ENCODE peak calls at places on chromosomes 13 and 19, in nine cellular contexts. P, T, M, Q, F, J, Y, I and E are unnamed samples.

GRCh38 chr19:6952956-6953355 is 65.6 kb downstream of the ADGRE1 start:
- DNase-seq in P (no peak), T (no peak), M (no peak), Q (no peak), F (no peak), J (no peak), Y (no peak), I (no peak), E (no peak)

GRCh38 chr13:95295026-95295425 is 6.2 kb downstream of the ABCC4 start:
- DNase-seq in P (peak; percentile 4), T (no peak), M (no peak), Q (no peak), F (no peak), J (no peak), Y (no peak), I (no peak), E (no peak)

GRCh38 chr13:20528451-20528850 is 2.8 kb upstream of the CRYL1 start:
- DNase-seq in P (no peak), T (no peak), M (no peak), Q (no peak), F (no peak), J (no peak), Y (no peak), I (no peak), E (no peak)

GRCh38 chr13:111313911-111314425 is 6.5 kb upstream of the TEX29 start:
- DNase-seq in P (no peak), T (no peak), M (no peak), Q (no peak), F (no peak), J (no peak), Y (no peak), I (no peak), E (no peak)

GRCh38 chr13:113393572-113394503 is 29.9 kb upstream of the GRTP1 start:
- DNase-seq in P (peak; percentile 93), T (peak; percentile 81), M (no peak), Q (peak; percentile 90), F (peak; percentile 63), J (peak; percentile 67), Y (peak; percentile 29), I (peak; percentile 84), E (peak; percentile 79)

GRCh38 chr19:35290381-35291135 is 1.4 kb upstream of the MAG start:
- DNase-seq in P (no peak), T (no peak), M (no peak), Q (no peak), F (no peak), J (no peak), Y (no peak), I (no peak), E (no peak)

GRCh38 chr13:32142956-32143375 is 111.4 kb downstream of the FRY start:
- DNase-seq in P (peak; percentile 23), T (no peak), M (no peak), Q (no peak), F (no peak), J (no peak), Y (peak; percentile 13), I (no peak), E (peak; percentile 51)

GRCh38 chr13:56736966-56737365 is 403.8 kb upstream of the PRR20A start:
- DNase-seq in P (no peak), T (no peak), M (no peak), Q (no peak), F (no peak), J (no peak), Y (peak; percentile 97), I (no peak), E (no peak)

GRCh38 chr13:109743706-109744453 is 42.5 kb downstream of the IRS2 start:
- DNase-seq in P (peak; percentile 63), T (no peak), M (no peak), Q (peak; percentile 58), F (no peak), J (no peak), Y (peak; percentile 92), I (no peak), E (no peak)

GRCh38 chr19:10690351-10690781 is 10.9 kb upstream of the QTRT1 start:
- DNase-seq in P (peak; percentile 49), T (no peak), M (no peak), Q (peak; percentile 39), F (no peak), J (no peak), Y (no peak), I (no peak), E (no peak)

GRCh38 chr13:99176309-99177276 is 24.1 kb upstream of the UBAC2 start:
- DNase-seq in P (peak; percentile 62), T (peak; percentile 80), M (peak; percentile 77), Q (peak; percentile 80), F (peak; percentile 56), J (peak; percentile 73), Y (peak; percentile 49), I (peak; percentile 59), E (peak; percentile 43)

DNA sequence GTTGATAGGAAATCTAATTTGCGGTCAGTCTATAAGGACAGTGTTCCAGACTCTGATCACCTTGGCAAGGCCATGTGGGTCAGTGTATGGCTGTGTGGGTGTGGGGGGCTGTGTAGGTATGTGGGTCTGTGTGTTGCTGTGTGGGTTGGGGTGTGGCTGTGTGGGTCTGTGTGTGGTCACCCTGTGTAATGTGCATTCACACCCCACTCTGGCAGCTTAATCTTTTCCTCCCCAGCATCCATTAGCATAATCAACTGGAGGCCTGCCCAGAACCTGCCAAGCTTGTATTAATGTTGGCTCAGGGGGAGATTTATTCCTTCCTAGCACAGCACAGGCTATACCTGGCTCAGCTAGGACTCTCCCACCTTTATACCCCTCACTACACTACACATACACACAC is 203.2 kb downstream of the TUBA3C start:
- DNase-seq in P (no peak), T (peak; percentile 48), M (no peak), Q (no peak), F (no peak), J (peak; percentile 54), Y (no peak), I (no peak), E (no peak)
- H3K4me3 ChIP-seq in P (no peak overlapping the region), T (no peak overlapping the region), M (no peak overlapping the region), Q (no peak overlapping the region), F (no peak overlapping the region), J (no peak overlapping the region), Y (no peak overlapping the region), I (no peak overlapping the region), E (no peak overlapping the region)

DNA sequence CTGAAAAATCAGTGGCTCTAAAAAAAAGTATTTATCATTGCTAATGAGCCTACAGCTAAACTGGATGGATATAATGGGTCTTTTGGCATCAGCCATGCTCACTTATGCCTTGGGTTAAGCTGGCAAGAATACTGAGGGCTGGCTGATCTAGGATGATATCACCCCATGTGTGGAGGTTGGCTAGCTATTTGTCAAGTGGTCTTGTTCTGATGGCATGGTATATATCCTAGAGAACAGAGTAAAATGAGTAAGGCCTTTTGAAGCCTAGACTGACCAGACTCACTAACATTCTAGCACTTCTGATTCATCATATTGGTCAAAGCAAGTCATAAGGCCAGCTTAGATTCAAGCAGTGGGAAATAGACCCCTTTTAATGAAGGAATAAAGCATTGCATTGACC is 383.0 kb downstream of the SLITRK1 start:
- DNase-seq in P (peak; percentile 21), T (no peak), M (no peak), Q (no peak), F (no peak), J (no peak), Y (peak; percentile 1), I (no peak), E (peak; percentile 6)
- H3K4me3 ChIP-seq in P (no peak overlapping the region), T (no peak overlapping the region), M (no peak overlapping the region), Q (no peak overlapping the region), F (no peak overlapping the region), J (no peak overlapping the region), Y (no peak overlapping the region), I (no peak overlapping the region), E (no peak overlapping the region)

GRCh38 chr13:44757671-44758070 is 181.5 kb upstream of the TSC22D1 start:
- DNase-seq in P (no peak), T (no peak), M (no peak), Q (no peak), F (no peak), J (no peak), Y (no peak), I (no peak), E (no peak)

GRCh38 chr13:44758595-44759221 is 182.6 kb upstream of the TSC22D1 start:
- DNase-seq in P (peak; percentile 91), T (no peak), M (no peak), Q (no peak), F (no peak), J (no peak), Y (peak; percentile 99), I (no peak), E (peak; percentile 34)

GRCh38 chr13:44759222-44759721 is 183.1 kb upstream of the TSC22D1 start:
- DNase-seq in P (peak; percentile 16), T (peak; percentile 22), M (no peak), Q (no peak), F (no peak), J (no peak), Y (no peak), I (no peak), E (peak; percentile 86)

GRCh38 chr13:44760434-44760833 is 184.3 kb upstream of the TSC22D1 start:
- DNase-seq in P (no peak), T (no peak), M (no peak), Q (no peak), F (no peak), J (no peak), Y (peak; percentile 71), I (no peak), E (no peak)

GRCh38 chr13:44759723-44760360 is 183.7 kb upstream of the TSC22D1 start:
- DNase-seq in P (no peak), T (peak; percentile 79), M (peak; percentile 57), Q (no peak), F (no peak), J (peak; percentile 10), Y (peak; percentile 74), I (no peak), E (no peak)
- H3K4me3 ChIP-seq in P (no peak overlapping the region), T (no peak overlapping the region), M (no peak overlapping the region), Q (no peak overlapping the region), F (no peak overlapping the region), J (no peak overlapping the region), Y (no peak overlapping the region), I (no peak overlapping the region), E (peak overlapping the region; percentile 45)

DNA sequence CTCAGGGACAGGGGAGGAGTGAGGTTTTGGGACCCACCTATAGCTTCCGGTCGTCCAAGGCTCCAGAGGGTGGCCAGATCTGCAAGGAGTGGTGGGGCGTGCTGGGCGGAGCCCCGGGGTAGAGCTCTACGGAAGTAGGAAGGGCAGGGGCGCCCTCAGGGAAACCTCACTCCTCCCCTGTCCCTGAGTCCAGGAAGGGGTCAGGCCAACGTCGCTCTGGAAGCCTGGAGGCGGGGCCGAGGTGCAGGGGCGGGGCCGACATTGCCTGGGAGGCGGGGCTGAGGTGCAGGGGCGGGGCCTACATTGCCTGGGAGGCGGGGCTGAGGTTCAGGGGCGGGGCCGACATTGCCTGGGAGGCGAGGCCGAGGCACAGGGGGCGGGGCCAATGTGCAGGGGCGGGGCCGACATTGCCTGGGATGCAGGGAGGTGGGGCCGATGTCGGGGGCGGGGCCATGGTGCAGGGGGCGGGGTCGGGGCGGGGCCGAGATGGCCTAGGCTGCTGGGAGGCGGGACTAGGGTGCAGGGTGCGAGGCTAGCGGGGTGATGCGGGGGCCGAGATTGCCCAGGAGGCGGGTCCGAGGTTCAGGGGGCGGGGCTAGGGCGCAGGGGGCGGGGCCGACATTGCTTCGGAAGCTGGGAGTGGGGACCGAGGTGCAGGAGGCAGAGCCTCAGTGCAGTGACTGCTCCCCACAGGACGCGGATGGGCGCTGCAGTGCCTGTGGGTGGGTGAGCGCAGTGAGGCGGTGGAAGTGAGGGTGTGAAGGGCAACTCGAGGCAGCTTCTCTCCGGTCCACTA is 4.9 kb upstream of the PALM start:
- DNase-seq in P (peak; percentile 61), T (peak; percentile 51), M (peak; percentile 72), Q (peak; percentile 97), F (peak; percentile 37), J (peak; percentile 69), Y (no peak), I (peak; percentile 69), E (peak; percentile 41)
- H3K4me3 ChIP-seq in P (no peak overlapping the region), T (peak overlapping the region; percentile 1), M (peak overlapping the region; percentile 46), Q (no peak overlapping the region), F (no peak overlapping the region), J (peak overlapping the region; percentile 39), Y (no peak overlapping the region), I (no peak overlapping the region), E (no peak overlapping the region)